ENCODE peak calls at places on chromosomes 13 and 19, in nine cellular contexts. One of them, this sample, is unnamed.

GRCh38 chr13:98599502-98600328 is 22.8 kb upstream of the STK24 start:
- DNase-seq in CD4-positive, alpha-beta T cell: no peak
- DNase-seq in dorsolateral prefrontal cortex: no peak
- DNase-seq in A172: no peak
- DNase-seq in iPS DF 6.9: no peak
- DNase-seq in body of pancreas: no peak
- DNase-seq in hippocampal formation: no peak
- DNase-seq in stimulated activated CD4-positive, alpha-beta T cell treated with anti-CD3 and anti-CD28 coated beads, Interleukin-15, amount 100 ng/mL, for 1 hour: no peak
- DNase-seq in stimulated activated CD8-positive, alpha-beta memory T cell treated with anti-CD3 and anti-CD28 coated beads, Interleukin-7, amount 100 ng/mL, for 1 hour: no peak
- DNase-seq in this sample: no peak

GRCh38 chr13:72151241-72151640 is 284.2 kb upstream of the DACH1 start:
- DNase-seq in iPS DF 6.9: no peak
- DNase-seq in stimulated activated CD4-positive, alpha-beta T cell treated with anti-CD3 and anti-CD28 coated beads, Interleukin-15, amount 100 ng/mL, for 1 hour: no peak
- DNase-seq in body of pancreas: no peak
- DNase-seq in stimulated activated CD8-positive, alpha-beta memory T cell treated with anti-CD3 and anti-CD28 coated beads, Interleukin-7, amount 100 ng/mL, for 1 hour: no peak
- DNase-seq in A172: peak; percentile 70
- DNase-seq in dorsolateral prefrontal cortex: no peak
- DNase-seq in CD4-positive, alpha-beta T cell: no peak
- DNase-seq in hippocampal formation: no peak
- DNase-seq in this sample: no peak

GRCh38 chr13:99363391-99363790 is 56.2 kb upstream of the GPR183 start:
- DNase-seq in CD4-positive, alpha-beta T cell: no peak
- DNase-seq in iPS DF 6.9: no peak
- DNase-seq in dorsolateral prefrontal cortex: no peak
- DNase-seq in stimulated activated CD8-positive, alpha-beta memory T cell treated with anti-CD3 and anti-CD28 coated beads, Interleukin-7, amount 100 ng/mL, for 1 hour: no peak
- DNase-seq in A172: no peak
- DNase-seq in hippocampal formation: no peak
- DNase-seq in body of pancreas: no peak
- DNase-seq in stimulated activated CD4-positive, alpha-beta T cell treated with anti-CD3 and anti-CD28 coated beads, Interleukin-15, amount 100 ng/mL, for 1 hour: no peak
- DNase-seq in this sample: no peak

GRCh38 chr19:34145741-34146202 is 26.5 kb upstream of the LSM14A start:
- DNase-seq in body of pancreas: peak; percentile 47
- DNase-seq in hippocampal formation: peak; percentile 26
- DNase-seq in stimulated activated CD8-positive, alpha-beta memory T cell treated with anti-CD3 and anti-CD28 coated beads, Interleukin-7, amount 100 ng/mL, for 1 hour: no peak
- DNase-seq in dorsolateral prefrontal cortex: no peak
- DNase-seq in stimulated activated CD4-positive, alpha-beta T cell treated with anti-CD3 and anti-CD28 coated beads, Interleukin-15, amount 100 ng/mL, for 1 hour: no peak
- DNase-seq in CD4-positive, alpha-beta T cell: peak; percentile 37
- DNase-seq in iPS DF 6.9: peak; percentile 47
- DNase-seq in A172: peak; percentile 49
- DNase-seq in this sample: peak; percentile 32

GRCh38 chr13:113607477-113608245 is 23.1 kb downstream of the TFDP1 start:
- DNase-seq in iPS DF 6.9: no peak
- DNase-seq in stimulated activated CD8-positive, alpha-beta memory T cell treated with anti-CD3 and anti-CD28 coated beads, Interleukin-7, amount 100 ng/mL, for 1 hour: no peak
- DNase-seq in A172: no peak
- DNase-seq in stimulated activated CD4-positive, alpha-beta T cell treated with anti-CD3 and anti-CD28 coated beads, Interleukin-15, amount 100 ng/mL, for 1 hour: no peak
- DNase-seq in body of pancreas: no peak
- DNase-seq in CD4-positive, alpha-beta T cell: no peak
- DNase-seq in hippocampal formation: no peak
- DNase-seq in dorsolateral prefrontal cortex: no peak
- DNase-seq in this sample: no peak

GRCh38 chr13:113001251-113002140 is 32.5 kb downstream of the MCF2L start:
- DNase-seq in dorsolateral prefrontal cortex: peak; percentile 76
- DNase-seq in body of pancreas: peak; percentile 63
- DNase-seq in stimulated activated CD8-positive, alpha-beta memory T cell treated with anti-CD3 and anti-CD28 coated beads, Interleukin-7, amount 100 ng/mL, for 1 hour: no peak
- DNase-seq in iPS DF 6.9: no peak
- DNase-seq in stimulated activated CD4-positive, alpha-beta T cell treated with anti-CD3 and anti-CD28 coated beads, Interleukin-15, amount 100 ng/mL, for 1 hour: no peak
- DNase-seq in hippocampal formation: peak; percentile 69
- DNase-seq in CD4-positive, alpha-beta T cell: no peak
- DNase-seq in A172: peak; percentile 17
- DNase-seq in this sample: no peak

GRCh38 chr13:25151626-25152025 is 20.5 kb downstream of the AMER2 start:
- DNase-seq in stimulated activated CD8-positive, alpha-beta memory T cell treated with anti-CD3 and anti-CD28 coated beads, Interleukin-7, amount 100 ng/mL, for 1 hour: no peak
- DNase-seq in iPS DF 6.9: no peak
- DNase-seq in A172: no peak
- DNase-seq in dorsolateral prefrontal cortex: no peak
- DNase-seq in hippocampal formation: no peak
- DNase-seq in body of pancreas: no peak
- DNase-seq in CD4-positive, alpha-beta T cell: no peak
- DNase-seq in stimulated activated CD4-positive, alpha-beta T cell treated with anti-CD3 and anti-CD28 coated beads, Interleukin-15, amount 100 ng/mL, for 1 hour: no peak
- DNase-seq in this sample: no peak

GRCh38 chr13:101487046-101487830 is 34.8 kb downstream of the ITGBL1 start:
- DNase-seq in A172: no peak
- DNase-seq in CD4-positive, alpha-beta T cell: no peak
- DNase-seq in body of pancreas: no peak
- DNase-seq in iPS DF 6.9: no peak
- DNase-seq in dorsolateral prefrontal cortex: no peak
- DNase-seq in hippocampal formation: no peak
- DNase-seq in stimulated activated CD8-positive, alpha-beta memory T cell treated with anti-CD3 and anti-CD28 coated beads, Interleukin-7, amount 100 ng/mL, for 1 hour: no peak
- DNase-seq in stimulated activated CD4-positive, alpha-beta T cell treated with anti-CD3 and anti-CD28 coated beads, Interleukin-15, amount 100 ng/mL, for 1 hour: no peak
- DNase-seq in this sample: no peak

GRCh38 chr13:50403311-50403710 is 388.1 kb downstream of the KCNRG start:
- DNase-seq in CD4-positive, alpha-beta T cell: no peak
- DNase-seq in body of pancreas: no peak
- DNase-seq in iPS DF 6.9: no peak
- DNase-seq in A172: no peak
- DNase-seq in dorsolateral prefrontal cortex: no peak
- DNase-seq in hippocampal formation: no peak
- DNase-seq in stimulated activated CD8-positive, alpha-beta memory T cell treated with anti-CD3 and anti-CD28 coated beads, Interleukin-7, amount 100 ng/mL, for 1 hour: no peak
- DNase-seq in stimulated activated CD4-positive, alpha-beta T cell treated with anti-CD3 and anti-CD28 coated beads, Interleukin-15, amount 100 ng/mL, for 1 hour: no peak
- DNase-seq in this sample: no peak

GRCh38 chr19:33622505-33622808 is 704 bp downstream of the CHST8 start:
- DNase-seq in A172: no peak
- DNase-seq in stimulated activated CD4-positive, alpha-beta T cell treated with anti-CD3 and anti-CD28 coated beads, Interleukin-15, amount 100 ng/mL, for 1 hour: no peak
- DNase-seq in hippocampal formation: no peak
- DNase-seq in body of pancreas: no peak
- DNase-seq in CD4-positive, alpha-beta T cell: no peak
- DNase-seq in iPS DF 6.9: no peak
- DNase-seq in dorsolateral prefrontal cortex: no peak
- DNase-seq in stimulated activated CD8-positive, alpha-beta memory T cell treated with anti-CD3 and anti-CD28 coated beads, Interleukin-7, amount 100 ng/mL, for 1 hour: no peak
- DNase-seq in this sample: no peak

GRCh38 chr19:2253106-2254051 is 2.8 kb downstream of the JSRP1 start:
- DNase-seq in A172: no peak
- DNase-seq in CD4-positive, alpha-beta T cell: no peak
- DNase-seq in iPS DF 6.9: no peak
- DNase-seq in body of pancreas: no peak
- DNase-seq in stimulated activated CD4-positive, alpha-beta T cell treated with anti-CD3 and anti-CD28 coated beads, Interleukin-15, amount 100 ng/mL, for 1 hour: peak; percentile 25
- DNase-seq in stimulated activated CD8-positive, alpha-beta memory T cell treated with anti-CD3 and anti-CD28 coated beads, Interleukin-7, amount 100 ng/mL, for 1 hour: no peak
- DNase-seq in hippocampal formation: no peak
- DNase-seq in dorsolateral prefrontal cortex: no peak
- DNase-seq in this sample: no peak

This sample was measured in central memory CD8-positive, alpha-beta T cell.